ENCODE peak calls at places on chromosomes 11 and 22, in nine cellular contexts. N is Karpas-422; E is SK-N-MC; D is stomach; Q is BJ; I is HCT116; R is PC-9; Z is CD8-positive, alpha-beta memory T cell; M is CD8-positive, alpha-beta T cell. U is an unnamed sample. For H3K36me3, the result is how much of the 10 kb centered on the place peaks cover.

GRCh38 chr22:28989035-28989464 is 72.6 kb downstream of the C22orf31 start:
- DNase-seq in N (no peak), E (no peak), D (no peak), Q (no peak), I (no peak), R (no peak), Z (no peak), M (no peak), U (peak)

GRCh38 chr11:57493507-57494503 is 21.7 kb downstream of the SLC43A1 start:
- DNase-seq in N (peak), E (no peak), D (peak), Q (no peak), I (peak), R (peak), Z (peak), M (peak), U (peak)

GRCh38 chr11:70538641-70539359 is 140.5 kb downstream of the CTTN start:
- DNase-seq in N (no peak), E (no peak), D (no peak), Q (no peak), I (no peak), R (no peak), Z (no peak), M (no peak), U (peak)

GRCh38 chr11:66226111-66226510 is 42.3 kb upstream of the RAB1B start:
- DNase-seq in N (no peak), E (no peak), D (no peak), Q (no peak), I (no peak), R (no peak), Z (no peak), M (no peak), U (no peak)

GRCh38 chr22:47393191-47393590 is 630.7 kb downstream of the TBC1D22A start:
- DNase-seq in N (no peak), E (no peak), D (no peak), Q (no peak), I (no peak), R (no peak), Z (no peak), M (no peak), U (no peak)

GRCh38 chr22:25091449-25091848 is 108.2 kb upstream of the CRYBB3 start:
- DNase-seq in N (no peak), E (no peak), D (no peak), Q (no peak), I (no peak), R (no peak), Z (no peak), M (no peak), U (no peak)

GRCh38 chr11:94734563-94735275 is 33.4 kb upstream of the AMOTL1 start:
- DNase-seq in N (no peak), E (no peak), D (no peak), Q (no peak), I (peak), R (peak), Z (no peak), M (no peak), U (peak)

GRCh38 chr22:45775569-45776312 is 104.1 kb downstream of the ATXN10 start:
- DNase-seq in N (peak), E (no peak), D (no peak), Q (no peak), I (no peak), R (no peak), Z (no peak), M (no peak), U (no peak)

GRCh38 chr11:33347490-33348125 is 90.4 kb downstream of the HIPK3 start:
- DNase-seq in N (peak), E (no peak), D (no peak), Q (no peak), I (no peak), R (no peak), Z (no peak), M (no peak), U (no peak)

GRCh38 chr11:59680287-59681154 is 11.7 kb upstream of the PATL1 start:
- DNase-seq in N (peak), E (no peak), D (peak), Q (no peak), I (peak), R (peak), Z (peak), M (peak), U (peak)

GRCh38 chr11:69444381-69445130 is 36.9 kb upstream of the LINC01488 start:
- DNase-seq in N (no peak), E (no peak), D (no peak), Q (peak), I (no peak), R (peak), Z (no peak), M (no peak), U (peak)

GRCh38 chr11:59802639-59803176 is 7.9 kb downstream of the MRPL16 start:
- DNase-seq in N (peak), E (peak), D (no peak), Q (no peak), I (peak), R (peak), Z (peak), M (no peak), U (peak)

GRCh38 chr11:4025248-4025956 is 69.2 kb upstream of the RRM1 start:
- DNase-seq in N (no peak), E (no peak), D (no peak), Q (no peak), I (no peak), R (no peak), Z (no peak), M (no peak), U (no peak)

GRCh38 chr11:117231637-117232021 is 244 bp downstream of the PCSK7 start:
- DNase-seq in N (no peak), E (no peak), D (no peak), Q (no peak), I (no peak), R (no peak), Z (no peak), M (no peak), U (no peak)

GRCh38 chr11:75673977-75674582 is 5.2 kb upstream of the MAP6 start:
- DNase-seq in N (peak), E (no peak), D (no peak), Q (no peak), I (peak), R (peak), Z (no peak), M (no peak), U (no peak)

GRCh38 chr11:120540744-120541143 is 29.2 kb downstream of the GRIK4 start:
- DNase-seq in N (no peak), E (no peak), D (no peak), Q (peak), I (no peak), R (no peak), Z (no peak), M (no peak), U (no peak)

GRCh38 chr22:44928711-44929347 is 81.0 kb downstream of the PHF21B start:
- DNase-seq in N (no peak), E (no peak), D (no peak), Q (no peak), I (no peak), R (no peak), Z (no peak), M (no peak), U (no peak)

GRCh38 chr22:46085831-46086576 is 64.3 kb upstream of the PPARA start:
- DNase-seq in N (no peak), E (no peak), D (peak), Q (no peak), I (peak), R (peak), Z (no peak), M (no peak), U (no peak)

GRCh38 chr11:121257289-121257688 is 35.3 kb upstream of the SC5D start:
- DNase-seq in N (no peak), E (no peak), D (no peak), Q (no peak), I (no peak), R (no peak), Z (no peak), M (no peak), U (no peak)

GRCh38 chr11:69969890-69970784 is 108.0 kb upstream of the ANO1 start:
- DNase-seq in N (no peak), E (no peak), D (no peak), Q (no peak), I (no peak), R (no peak), Z (no peak), M (no peak), U (no peak)

GRCh38 chr11:1953489-1954284 is 6.6 kb downstream of the MRPL23 start:
- DNase-seq in N (no peak), E (no peak), D (no peak), Q (no peak), I (no peak), R (no peak), Z (no peak), M (peak), U (no peak)

GRCh38 chr22:47041201-47042115 is 279.0 kb downstream of the TBC1D22A start:
- DNase-seq in N (no peak), E (no peak), D (no peak), Q (no peak), I (no peak), R (no peak), Z (no peak), M (no peak), U (no peak)

GRCh38 chr11:2473361-2474058 is 28.7 kb downstream of the KCNQ1 start:
- DNase-seq in N (no peak), E (no peak), D (peak), Q (no peak), I (no peak), R (no peak), Z (no peak), M (no peak), U (peak)

GRCh38 chr11:63920870-63921417 is 4.0 kb upstream of the RCOR2 start:
- DNase-seq in N (peak), E (no peak), D (no peak), Q (no peak), I (no peak), R (no peak), Z (no peak), M (peak), U (peak)

GRCh38 chr11:117986981-117987495 is 844 bp downstream of the IL10RA start:
- DNase-seq in N (peak), E (no peak), D (no peak), Q (no peak), I (no peak), R (no peak), Z (peak), M (peak), U (no peak)

GRCh38 chr22:33792837-33793236 is 127.4 kb downstream of the LARGE1 start:
- DNase-seq in N (no peak), E (no peak), D (no peak), Q (no peak), I (no peak), R (no peak), Z (no peak), M (no peak), U (peak)

GRCh38 chr22:36384766-36385400 is 2.9 kb downstream of the MYH9 start:
- DNase-seq in N (peak), E (peak), D (no peak), Q (no peak), I (no peak), R (no peak), Z (peak), M (peak), U (peak)
- H3K4me3 ChIP-seq in N (peak), E (peak), D (peak), Q (peak), I (no peak), R (peak), Z (peak), M (peak), U (no peak)

GRCh38 chr22:22587577-22588188 is 28.6 kb upstream of the PRAME start:
- DNase-seq in N (no peak), E (no peak), D (no peak), Q (no peak), I (no peak), R (no peak), Z (no peak), M (no peak), U (no peak)
- H3K36me3 ChIP-seq in N (under half), E (under half), D (under half), Q (under half), I (under half), R (under half), Z (under half), M (under half), U (under half)

GRCh38 chr22:19892925-19893324 is 38.3 kb upstream of the GNB1L start:
- DNase-seq in N (no peak), E (no peak), D (no peak), Q (no peak), I (no peak), R (no peak), Z (no peak), M (no peak), U (no peak)

GRCh38 chr22:19890502-19891349 is 36.1 kb upstream of the GNB1L start:
- DNase-seq in N (no peak), E (no peak), D (no peak), Q (no peak), I (no peak), R (no peak), Z (no peak), M (no peak), U (no peak)

GRCh38 chr22:19893363-19893762 is 38.7 kb upstream of the GNB1L start:
- DNase-seq in N (no peak), E (no peak), D (no peak), Q (no peak), I (no peak), R (no peak), Z (no peak), M (no peak), U (no peak)

GRCh38 chr22:19891350-19892248 is 36.9 kb upstream of the GNB1L start:
- DNase-seq in N (peak), E (no peak), D (no peak), Q (no peak), I (no peak), R (no peak), Z (peak), M (peak), U (peak)

DNA sequence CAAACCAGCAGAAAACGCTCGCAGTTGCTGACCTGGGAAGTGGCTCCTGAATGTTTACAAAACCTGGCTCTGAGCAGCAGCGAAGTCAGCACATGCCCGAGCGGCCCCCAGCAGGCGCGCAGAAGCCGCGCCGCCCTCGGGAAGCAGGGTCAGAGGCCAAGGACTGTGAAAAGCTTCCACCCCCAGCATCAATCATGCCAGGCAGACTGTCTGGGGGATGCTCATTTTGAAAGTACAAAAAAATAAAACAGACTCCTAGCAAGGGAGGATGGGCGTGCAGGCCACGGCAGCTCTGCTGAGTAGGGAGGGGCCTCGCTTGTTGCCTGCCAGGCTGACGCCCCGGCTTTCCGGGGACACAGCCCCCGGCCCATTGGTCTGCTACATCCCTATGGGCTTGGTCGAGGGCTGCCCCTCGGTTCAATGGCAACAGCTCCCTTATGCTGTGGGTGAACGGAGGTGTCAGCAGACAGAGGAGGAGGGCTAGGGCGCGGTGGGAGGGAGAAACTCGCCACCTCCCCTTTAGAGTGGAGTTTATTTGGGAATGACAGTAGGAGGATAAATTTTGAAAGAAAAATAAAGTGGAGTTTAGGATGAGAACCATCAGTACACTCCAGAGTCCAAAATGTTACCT is 37.7 kb upstream of the GNB1L start:
- DNase-seq in N (no peak), E (no peak), D (no peak), Q (no peak), I (no peak), R (no peak), Z (peak), M (peak), U (peak)
- H3K4me3 ChIP-seq in N (peak), E (peak), D (peak), Q (no peak), I (no peak), R (no peak), Z (peak), M (peak), U (no peak)

GRCh38 chr11:16239130-16240105 is 116.9 kb downstream of the SOX6 start:
- DNase-seq in N (no peak), E (no peak), D (no peak), Q (no peak), I (no peak), R (no peak), Z (no peak), M (no peak), U (no peak)
- H3K36me3 ChIP-seq in N (under half), E (under half), D (under half), Q (under half), I (under half), R (under half), Z (under half), M (under half), U (under half)

GRCh38 chr11:129312741-129313587 is 62.7 kb upstream of the BARX2 start:
- DNase-seq in N (no peak), E (no peak), D (no peak), Q (no peak), I (no peak), R (no peak), Z (no peak), M (no peak), U (no peak)
- H3K4me3 ChIP-seq in N (no peak), E (no peak), D (no peak), Q (no peak), I (no peak), R (no peak), Z (no peak), M (no peak), U (no peak)

GRCh38 chr11:130127509-130127908 is 32.1 kb upstream of the ST14 start:
- DNase-seq in N (no peak), E (no peak), D (no peak), Q (no peak), I (no peak), R (no peak), Z (no peak), M (no peak), U (no peak)

GRCh38 chr11:130131957-130132850 is 27.4 kb upstream of the ST14 start:
- DNase-seq in N (peak), E (peak), D (peak), Q (no peak), I (peak), R (peak), Z (peak), M (peak), U (peak)

GRCh38 chr11:130133716-130134115 is 25.9 kb upstream of the ST14 start:
- DNase-seq in N (no peak), E (no peak), D (no peak), Q (no peak), I (no peak), R (no peak), Z (no peak), M (no peak), U (no peak)

GRCh38 chr11:130128626-130129025 is 31.0 kb upstream of the ST14 start:
- DNase-seq in N (no peak), E (no peak), D (no peak), Q (no peak), I (no peak), R (no peak), Z (no peak), M (no peak), U (no peak)

GRCh38 chr11:130129922-130130321 is 29.7 kb upstream of the ST14 start:
- DNase-seq in N (no peak), E (no peak), D (no peak), Q (no peak), I (no peak), R (no peak), Z (no peak), M (no peak), U (no peak)
- H3K36me3 ChIP-seq in N (under half), E (half or more), D (half or more), Q (under half), I (under half), R (half or more), Z (under half), M (under half), U (under half)

GRCh38 chr11:130168105-130168504 is 8.5 kb downstream of the ST14 start:
- DNase-seq in N (no peak), E (no peak), D (no peak), Q (no peak), I (no peak), R (no peak), Z (no peak), M (no peak), U (no peak)
- H3K4me3 ChIP-seq in N (no peak), E (no peak), D (no peak), Q (no peak), I (no peak), R (no peak), Z (no peak), M (no peak), U (no peak)

DNA sequence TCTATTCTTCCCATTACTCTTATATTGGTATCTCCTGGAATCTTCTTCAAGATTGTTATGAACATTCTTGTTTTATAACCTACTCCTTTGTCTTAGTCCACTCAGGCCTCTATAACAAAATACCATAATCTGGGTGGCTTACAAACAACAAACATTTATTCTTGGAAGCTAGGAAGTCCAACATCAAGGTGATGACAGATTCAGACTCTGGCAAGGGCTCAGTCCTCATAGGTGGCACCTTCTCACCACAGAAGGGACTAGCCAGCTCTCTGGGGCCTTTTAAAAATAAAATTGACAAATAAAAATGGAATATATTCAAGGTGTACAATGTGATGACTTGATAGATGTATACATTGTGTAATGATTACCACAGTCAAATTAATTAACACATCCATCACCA is 19.8 kb downstream of the DNHD1 start:
- DNase-seq in N (no peak), E (no peak), D (no peak), Q (no peak), I (no peak), R (no peak), Z (no peak), M (no peak), U (no peak)
- H3K36me3 ChIP-seq in N (under half), E (half or more), D (half or more), Q (under half), I (under half), R (under half), Z (under half), M (under half), U (under half)

GRCh38 chr11:109911488-109911887 is 181.7 kb upstream of the ZC3H12C start:
- DNase-seq in N (no peak), E (no peak), D (no peak), Q (no peak), I (no peak), R (no peak), Z (no peak), M (no peak), U (no peak)
- H3K4me3 ChIP-seq in N (no peak), E (no peak), D (no peak), Q (no peak), I (no peak), R (no peak), Z (no peak), M (no peak), U (no peak)

DNA sequence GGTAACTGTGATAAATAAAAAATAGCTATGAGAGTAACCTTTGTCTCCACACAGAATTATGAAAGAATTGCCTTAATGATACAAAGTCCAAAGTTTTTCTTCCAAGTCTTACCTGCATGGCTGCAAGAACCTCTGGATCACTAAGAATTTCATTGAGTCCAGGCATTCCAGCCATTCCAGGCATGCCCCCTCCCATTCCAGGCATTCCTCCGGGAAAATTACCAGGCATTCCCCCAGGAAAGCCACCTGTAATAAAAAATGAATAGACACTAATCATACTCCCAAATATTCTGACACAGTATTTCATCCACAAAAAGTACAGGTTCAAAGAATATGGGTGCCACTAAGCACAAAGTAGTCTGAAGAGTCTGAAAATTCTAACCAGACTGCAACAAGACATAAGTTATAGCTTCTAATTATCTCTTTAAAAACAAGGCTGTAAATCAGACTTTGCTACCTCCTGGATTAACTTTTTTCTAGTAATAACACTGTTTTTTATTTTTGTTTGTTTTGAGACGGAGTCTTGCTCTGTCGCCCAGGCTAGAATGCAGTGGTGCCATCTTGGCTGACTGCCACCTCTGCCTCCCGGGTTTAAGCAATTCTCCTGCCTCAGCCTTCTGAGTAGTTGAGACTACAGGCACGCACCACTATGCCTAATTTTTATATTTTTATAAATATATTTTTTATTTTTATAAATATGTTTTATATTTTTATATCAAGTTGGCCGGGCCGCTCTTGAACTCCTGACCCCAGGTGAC is 8.0 kb upstream of the SLC25A17 start:
- DNase-seq in N (no peak), E (no peak), D (no peak), Q (no peak), I (no peak), R (no peak), Z (no peak), M (no peak), U (no peak)
- H3K36me3 ChIP-seq in N (under half), E (half or more), D (half or more), Q (under half), I (under half), R (half or more), Z (under half), M (under half), U (under half)